ENCODE peak calls at places on chromosomes 16 and 17, in four cellular contexts. H is neural progenitor cell, X is GM23248, B is MM.1S. E is an unnamed sample.

GRCh38 chr16:19094542-19095365 is 19.0 kb upstream of the ITPRIPL2 start:
- DNase-seq in H (no peak), X (peak; percentile 31), B (peak; percentile 84), E (peak; percentile 62)

GRCh38 chr16:4339909-4340308 is 11.2 kb downstream of the PAM16 start:
- DNase-seq in H (no peak), X (no peak), B (no peak), E (no peak)

GRCh38 chr17:35051579-35052239 is 11.8 kb downstream of the RFFL start:
- DNase-seq in H (no peak), X (peak; percentile 19), B (peak; percentile 33), E (no peak)

GRCh38 chr16:60582528-60582927 is 1453.7 kb downstream of the CDH8 start:
- DNase-seq in H (peak; percentile 58), X (no peak), B (no peak), E (no peak)

GRCh38 chr17:70552230-70552981 is 383.1 kb downstream of the KCNJ2 start:
- DNase-seq in H (peak; percentile 75), X (peak; percentile 58), B (peak; percentile 45), E (peak; percentile 69)

GRCh38 chr17:60231234-60231633 is 81.5 kb downstream of the CA4 start:
- DNase-seq in H (peak; percentile 4), X (peak; percentile 62), B (peak; percentile 25), E (peak; percentile 22)

GRCh38 chr17:28346199-28346580 is 10.6 kb downstream of the TNFAIP1 start:
- DNase-seq in H (peak; percentile 26), X (no peak), B (no peak), E (no peak)

GRCh38 chr16:86509759-86510464 is 415 bp upstream of the FOXF1 start:
- DNase-seq in H (peak; percentile 71), X (peak; percentile 75), B (no peak), E (no peak)

GRCh38 chr17:75872434-75873351 is 5.7 kb downstream of the TRIM47 start:
- DNase-seq in H (no peak), X (peak; percentile 93), B (peak; percentile 69), E (no peak)

GRCh38 chr17:17021194-17021863 is 20.9 kb upstream of the MPRIP start:
- DNase-seq in H (peak; percentile 82), X (peak; percentile 86), B (no peak), E (no peak)

GRCh38 chr17:80981062-80981902 is 10.4 kb upstream of the CHMP6 start:
- DNase-seq in H (peak; percentile 83), X (no peak), B (no peak), E (peak; percentile 51)

GRCh38 chr16:65745-66144 is 6.7 kb downstream of the RHBDF1 start:
- DNase-seq in H (peak; percentile 87), X (peak; percentile 88), B (peak; percentile 77), E (peak; percentile 80)

GRCh38 chr16:86066755-86067154 is 167.8 kb downstream of the IRF8 start:
- DNase-seq in H (no peak), X (no peak), B (no peak), E (no peak)

GRCh38 chr16:17224859-17225258 is 245.9 kb downstream of the XYLT1 start:
- DNase-seq in H (no peak), X (peak; percentile 78), B (no peak), E (peak; percentile 61)

GRCh38 chr16:12539185-12539929 is 264.3 kb downstream of the CPPED1 start:
- DNase-seq in H (no peak), X (peak; percentile 74), B (no peak), E (no peak)

GRCh38 chr16:62392698-62393097 is 356.5 kb upstream of the CDH8 start:
- DNase-seq in H (no peak), X (no peak), B (no peak), E (no peak)

GRCh38 chr16:81036751-81037350 is 1.2 kb downstream of the ATMIN start:
- DNase-seq in H (no peak), X (peak; percentile 66), B (no peak), E (peak; percentile 43)

GRCh38 chr17:8611135-8611534 is 19.4 kb downstream of the MYH10 start:
- DNase-seq in H (no peak), X (peak; percentile 73), B (no peak), E (no peak)

GRCh38 chr16:12160815-12161550 is 184.4 kb downstream of the SNX29 start:
- DNase-seq in H (no peak), X (no peak), B (no peak), E (no peak)

GRCh38 chr17:63955791-63956190 is 16.9 kb downstream of the SCN4A start:
- DNase-seq in H (no peak), X (no peak), B (no peak), E (no peak)

GRCh38 chr17:50793007-50793406 is 25.7 kb upstream of the ANKRD40CL start:
- DNase-seq in H (no peak), X (no peak), B (no peak), E (no peak)

GRCh38 chr16:11257131-11257938 is 1.3 kb upstream of the SOCS1 start:
- DNase-seq in H (peak; percentile 85), X (peak; percentile 91), B (peak; percentile 68), E (peak; percentile 74)

GRCh38 chr16:26550111-26550610 is 516.6 kb upstream of the C16orf82 start:
- DNase-seq in H (no peak), X (no peak), B (peak; percentile 64), E (no peak)

GRCh38 chr17:77404812-77405581 is 264.2 kb downstream of the SEC14L1 start:
- DNase-seq in H (no peak), X (peak; percentile 88), B (no peak), E (peak; percentile 97)

GRCh38 chr16:66304961-66305360 is 61.5 kb upstream of the CDH5 start:
- DNase-seq in H (no peak), X (no peak), B (no peak), E (no peak)
- TF ChIP-seq EZH2phosphoT487 in H (no peak), X (no peak), B (no peak), E (no peak)

DNA sequence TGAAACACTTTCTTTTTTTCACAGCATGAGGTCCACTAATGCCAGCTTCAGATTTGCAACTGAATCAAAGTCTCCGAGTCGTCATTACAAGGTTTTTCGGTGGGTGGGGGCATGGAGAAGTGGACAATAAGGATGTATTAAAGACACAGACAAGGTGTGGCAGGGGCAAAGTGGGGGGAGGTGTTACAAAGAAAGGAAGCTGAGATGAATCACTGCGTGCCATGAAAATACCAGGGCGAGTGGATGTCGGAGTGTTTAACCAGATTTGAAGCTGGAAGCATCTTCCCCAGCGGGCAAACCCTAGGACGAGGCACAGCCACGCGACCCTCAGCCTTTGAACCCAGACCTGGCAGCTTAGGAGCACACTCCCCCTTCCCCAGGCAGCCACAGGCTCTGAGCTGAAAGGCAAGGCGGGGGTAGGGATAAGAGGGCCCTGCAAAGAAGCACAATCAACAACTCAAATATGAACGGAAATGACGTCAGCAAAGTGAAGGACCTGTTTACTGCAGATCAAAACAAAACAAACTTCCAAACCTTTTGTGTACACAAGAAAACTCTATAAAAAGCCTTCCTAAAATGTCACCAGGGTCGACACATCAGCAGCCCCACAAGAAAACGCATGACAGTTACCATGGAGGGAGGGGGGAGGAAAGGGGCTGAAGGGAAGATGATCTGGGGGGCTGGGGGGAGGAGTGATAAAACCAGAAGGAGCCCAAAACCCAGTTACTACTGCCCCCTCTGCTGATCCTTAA is 5.6 kb upstream of the ZFHX3 start:
- DNase-seq in H (no peak), X (no peak), B (no peak), E (no peak)
- TF ChIP-seq EZH2phosphoT487 in H (no peak), X (no peak), B (no peak), E (no peak)

GRCh38 chr16:31267332-31268032 is 7.7 kb downstream of the ITGAM start:
- DNase-seq in H (no peak), X (no peak), B (no peak), E (no peak)
- TF ChIP-seq EZH2phosphoT487 in H (no peak), X (no peak), B (no peak), E (no peak)

GRCh38 chr17:82648761-82649474 is 674 bp upstream of the WDR45B start:
- DNase-seq in H (peak; percentile 77), X (no peak), B (no peak), E (peak; percentile 77)
- TF ChIP-seq EZH2phosphoT487 in H (no peak), X (no peak), B (no peak), E (no peak)

GRCh38 chr17:18319604-18320256 is 4.6 kb downstream of the SMCR8 start:
- DNase-seq in H (peak; percentile 80), X (peak; percentile 90), B (peak; percentile 70), E (peak; percentile 60)
- TF ChIP-seq EZH2phosphoT487 in H (no peak), X (no peak), B (no peak), E (no peak)

GRCh38 chr17:962650-963049 is 16.9 kb downstream of the NXN start:
- DNase-seq in H (peak; percentile 91), X (no peak), B (no peak), E (no peak)

GRCh38 chr17:964881-965280 is 14.7 kb downstream of the NXN start:
- DNase-seq in H (peak; percentile 66), X (no peak), B (no peak), E (no peak)

GRCh38 chr17:967122-967521 is 12.5 kb downstream of the NXN start:
- DNase-seq in H (no peak), X (no peak), B (no peak), E (no peak)

GRCh38 chr17:962166-962565 is 17.4 kb downstream of the NXN start:
- DNase-seq in H (no peak), X (no peak), B (no peak), E (no peak)

DNA sequence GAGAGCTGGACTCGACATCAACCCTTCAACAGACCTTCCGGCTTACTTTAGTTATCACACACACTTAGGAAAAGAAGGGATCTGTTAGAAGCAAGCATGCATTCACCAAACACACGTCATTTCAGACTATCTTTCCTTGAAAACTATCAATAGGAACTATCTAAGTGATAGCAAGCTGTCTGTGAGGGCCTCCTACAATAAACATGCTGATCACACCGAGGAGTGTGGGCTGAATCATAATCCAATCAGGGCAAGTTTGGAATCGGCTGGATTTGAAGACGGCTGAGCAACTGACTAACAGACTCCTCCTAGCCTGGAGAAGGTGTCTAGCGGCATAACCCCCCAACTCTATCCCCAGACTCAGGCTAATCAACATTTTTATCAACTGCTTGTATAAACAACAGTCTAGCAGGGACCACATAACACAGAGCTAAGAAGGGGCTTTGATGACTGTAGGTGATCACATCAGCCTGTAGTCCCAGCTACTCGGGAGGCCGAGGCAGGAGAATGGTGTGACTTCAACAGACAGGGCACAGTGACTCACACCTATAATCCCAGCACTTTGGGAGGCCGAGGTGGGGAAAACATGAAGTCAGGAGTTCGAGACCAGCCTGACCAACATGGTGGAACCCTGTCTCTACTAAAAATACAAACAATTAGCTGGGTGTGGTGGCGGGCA is 14.1 kb downstream of the NXN start:
- DNase-seq in H (no peak), X (no peak), B (no peak), E (no peak)
- TF ChIP-seq EZH2phosphoT487 in H (no peak), X (no peak), B (no peak), E (no peak)

DNA sequence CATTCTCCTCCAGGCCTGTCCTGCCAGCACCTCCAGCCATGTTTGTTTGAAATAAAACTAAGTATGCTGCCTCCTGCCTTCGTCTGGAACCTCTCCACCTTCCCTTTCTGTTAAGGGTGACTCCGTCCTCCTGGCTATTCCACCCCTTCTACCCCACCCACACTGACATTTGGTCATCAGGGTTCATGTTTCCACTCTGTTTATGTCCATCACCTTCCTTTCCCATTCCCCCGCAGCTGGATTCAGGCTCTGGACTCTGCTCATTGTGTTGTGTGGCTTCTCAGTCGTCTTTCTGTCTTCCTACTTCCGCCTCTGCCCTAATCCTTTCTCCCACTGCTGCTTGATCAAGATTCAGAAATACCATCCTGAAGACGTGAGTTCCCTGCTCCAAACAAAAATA is 28.6 kb downstream of the EPN2 start:
- DNase-seq in H (no peak), X (no peak), B (no peak), E (no peak)
- TF ChIP-seq EZH2phosphoT487 in H (no peak), X (no peak), B (no peak), E (no peak)